ENCODE peak calls at places on chromosomes 4 and X, in four cellular contexts. L is body of pancreas; F is foreskin fibroblast; K is activated T-helper 1 cell treated with anti-CD3 and anti-CD28 coated beads, Interleukin-2, amount 50 U/mL, for 16 hours. I is an unnamed sample.

GRCh38 chr4:15942283-15942682 is 3.7 kb upstream of the FGFBP1 start:
- DNase-seq in L (no peak), K (no peak), F (no peak), I (no peak)

GRCh38 chrX:132652871-132653270 is 164.0 kb upstream of the MBNL3 start:
- DNase-seq in K (no peak), F (no peak), L (no peak), I (no peak)

GRCh38 chrX:115147220-115147619 is 42.0 kb upstream of the RBMXL3 start:
- DNase-seq in L (no peak), F (peak), K (no peak), I (no peak)

GRCh38 chrX:9847071-9847470 is 60.8 kb downstream of the SHROOM2 start:
- DNase-seq in L (no peak), K (no peak), F (no peak), I (no peak)

GRCh38 chr4:118981171-118981838 is 92.7 kb downstream of the SYNPO2 start:
- DNase-seq in F (peak), K (no peak), L (no peak), I (no peak)

GRCh38 chr4:25351777-25352421 is 25.2 kb upstream of the ANAPC4 start:
- DNase-seq in K (no peak), L (no peak), F (peak), I (no peak)

GRCh38 chr4:13142191-13142590 is 341.9 kb downstream of the RAB28 start:
- DNase-seq in K (no peak), L (no peak), F (no peak), I (no peak)

GRCh38 chr4:94225449-94225848 is 17.8 kb downstream of the SMARCAD1 start:
- DNase-seq in F (no peak), K (no peak), L (no peak), I (no peak)

GRCh38 chrX:20571611-20572010 is 304.9 kb upstream of the RPS6KA3 start:
- DNase-seq in F (peak), L (no peak), K (no peak), I (no peak)

GRCh38 chr4:5895287-5895686 is 2.4 kb upstream of the CRMP1 start:
- DNase-seq in F (peak), K (no peak), L (no peak), I (no peak)

GRCh38 chr4:98950925-98951324 is 22.0 kb upstream of the EIF4E start:
- DNase-seq in K (no peak), L (no peak), F (peak), I (no peak)

GRCh38 chr4:3009422-3009821 is 46.1 kb downstream of the GRK4 start:
- DNase-seq in K (no peak), F (peak), L (peak), I (no peak)

GRCh38 chrX:149631293-149632165 is at the start of gene TMEM185A:
- DNase-seq in L (peak), K (peak), F (peak), I (peak)

GRCh38 chr4:166195101-166195500 is 322.1 kb downstream of the TLL1 start:
- DNase-seq in L (no peak), F (no peak), K (no peak), I (no peak)

GRCh38 chrX:140034916-140035315 is 69.6 kb upstream of the CXorf66 start:
- DNase-seq in K (no peak), L (no peak), F (no peak), I (no peak)

GRCh38 chrX:9291666-9292065 is 173.2 kb upstream of the TBL1X start:
- DNase-seq in L (no peak), F (no peak), K (no peak), I (no peak)

GRCh38 chr4:15003891-15004700 is 1.8 kb downstream of the CPEB2 start:
- DNase-seq in K (peak), F (no peak), L (peak), I (peak)

GRCh38 chr4:36348403-36348938 is 67.1 kb downstream of the DTHD1 start:
- DNase-seq in F (no peak), L (no peak), K (no peak), I (no peak)

GRCh38 chr4:95510145-95510544 is 38.6 kb downstream of the UNC5C start:
- DNase-seq in F (peak), K (no peak), L (no peak), I (no peak)

GRCh38 chrX:111615227-111615626 is 65.7 kb upstream of the ALG13 start:
- DNase-seq in F (no peak), L (no peak), K (no peak), I (no peak)

GRCh38 chrX:22296871-22297270 is 24.2 kb downstream of the CBLL2 start:
- DNase-seq in F (peak), L (no peak), K (no peak), I (no peak)

GRCh38 chr4:2142630-2143427 is 83.7 kb downstream of the NAT8L start:
- DNase-seq in K (no peak), L (no peak), F (no peak), I (no peak)

GRCh38 chr4:141645611-141646340 is 9.4 kb downstream of the IL15 start:
- DNase-seq in L (no peak), F (peak), K (no peak), I (no peak)

GRCh38 chrX:100994352-100995281 is 25.1 kb downstream of the ARL13A start:
- DNase-seq in F (peak), K (no peak), L (no peak), I (no peak)

GRCh38 chrX:10677490-10677889 is 57.1 kb upstream of the MID1 start:
- DNase-seq in F (peak), K (no peak), L (no peak), I (no peak)

GRCh38 chrX:154056739-154057367 is 37.2 kb upstream of the IRAK1 start:
- DNase-seq in F (peak), L (peak), K (no peak), I (no peak)

GRCh38 chr4:26020083-26020668 is 106.2 kb downstream of the SMIM20 start:
- DNase-seq in L (no peak), K (no peak), F (peak), I (no peak)

GRCh38 chr4:2166253-2166652 is 75.7 kb downstream of the HAUS3 start:
- DNase-seq in L (no peak), K (no peak), F (no peak), I (no peak)

GRCh38 chr4:94451051-94451404 is 714 bp upstream of the PDLIM5 start:
- DNase-seq in F (no peak), L (no peak), K (no peak), I (no peak)

GRCh38 chr4:169270156-169270809 is 473 bp downstream of the SH3RF1 start:
- DNase-seq in K (no peak), F (peak), L (peak), I (peak)

GRCh38 chr4:112523764-112524505 is 8.0 kb upstream of the NEUROG2 start:
- DNase-seq in L (peak), K (peak), F (peak), I (peak)

GRCh38 chrX:130726661-130727060 is 176.3 kb downstream of the ENOX2 start:
- DNase-seq in F (peak), L (no peak), K (no peak), I (no peak)

GRCh38 chrX:1385251-1385794 is 6.6 kb downstream of the SLC25A6 start:
- DNase-seq in K (no peak), L (no peak), F (no peak), I (no peak)

GRCh38 chr4:164956766-164957643 is 20.5 kb downstream of the TRIM61 start:
- DNase-seq in K (peak), F (peak), L (peak), I (peak)

I was measured in stomach.